ENCODE peak calls at places on chromosome 1, in eight cellular contexts. U is M059J; F is stimulated activated CD4-positive, alpha-beta T cell treated with anti-CD3 and anti-CD28 coated beads, Interleukin-4, amount 100 ng/mL, for 1 hour; N is HT-29; J is cerebellum; I is IMR-90; K is NB4; H is CD8-positive, alpha-beta memory T cell. C is an unnamed sample.

GRCh38 chr1:162690672-162691434 is 58.6 kb downstream of the DDR2 start:
- DNase-seq in U (peak; percentile 100), F (no peak), N (no peak), J (no peak), I (peak; percentile 93), K (peak; percentile 85), H (no peak), C (no peak)

GRCh38 chr1:28594661-28595411 is 2.8 kb downstream of the RAB42 start:
- DNase-seq in U (peak; percentile 95), F (no peak), N (no peak), J (no peak), I (no peak), K (no peak), H (peak; percentile 17), C (no peak)

GRCh38 chr1:112840631-112841624 is 115.1 kb downstream of the SLC16A1 start:
- DNase-seq in U (peak; percentile 59), F (no peak), N (no peak), J (no peak), I (no peak), K (peak; percentile 76), H (no peak), C (no peak)

GRCh38 chr1:148160421-148161251 is 8.6 kb upstream of the NBPF11 start:
- DNase-seq in U (no peak), F (no peak), N (no peak), J (no peak), I (no peak), K (no peak), H (no peak), C (no peak)

GRCh38 chr1:74673351-74674111 is at the start of gene ERICH3:
- DNase-seq in U (no peak), F (no peak), N (no peak), J (peak; percentile 63), I (no peak), K (no peak), H (no peak), C (no peak)

GRCh38 chr1:204084247-204084772 is 11.4 kb downstream of the SOX13 start:
- DNase-seq in U (no peak), F (no peak), N (peak; percentile 75), J (peak; percentile 86), I (no peak), K (no peak), H (peak; percentile 18), C (no peak)

GRCh38 chr1:10561497-10561896 is 86.7 kb downstream of the PEX14 start:
- DNase-seq in U (peak; percentile 29), F (no peak), N (no peak), J (no peak), I (peak; percentile 61), K (peak; percentile 20), H (no peak), C (no peak)

GRCh38 chr1:225461533-225462428 is 33.9 kb upstream of the LBR start:
- DNase-seq in U (peak; percentile 22), F (no peak), N (no peak), J (peak; percentile 88), I (no peak), K (no peak), H (no peak), C (no peak)

GRCh38 chr1:208203127-208203847 is 40.9 kb downstream of the PLXNA2 start:
- DNase-seq in U (peak; percentile 90), F (no peak), N (peak; percentile 85), J (no peak), I (peak; percentile 46), K (no peak), H (no peak), C (peak; percentile 60)